ENCODE peak calls at places on chromosome 17, in seven cellular contexts. One of them, this sample, is unnamed.

GRCh38 chr17:80855968-80856862 is 135.4 kb upstream of the CHMP6 start:
- DNase-seq in cardiac muscle cell: no peak
- DNase-seq in kidney: peak
- DNase-seq in IMR-90: peak
- DNase-seq in prostate gland: no peak
- DNase-seq in fibroblast of pulmonary artery: peak
- DNase-seq in GM12864: peak
- DNase-seq in this sample: peak

GRCh38 chr17:80758793-80759673 is 214.4 kb downstream of the RPTOR start:
- DNase-seq in prostate gland: no peak
- DNase-seq in GM12864: no peak
- DNase-seq in cardiac muscle cell: no peak
- DNase-seq in fibroblast of pulmonary artery: no peak
- DNase-seq in IMR-90: peak
- DNase-seq in kidney: no peak
- DNase-seq in this sample: no peak

GRCh38 chr17:5362162-5362811 is 57.2 kb downstream of the NUP88 start:
- DNase-seq in cardiac muscle cell: no peak
- DNase-seq in prostate gland: no peak
- DNase-seq in kidney: no peak
- DNase-seq in IMR-90: no peak
- DNase-seq in GM12864: no peak
- DNase-seq in fibroblast of pulmonary artery: no peak
- DNase-seq in this sample: no peak

GRCh38 chr17:77724876-77725615 is 233.5 kb upstream of the TNRC6C start:
- DNase-seq in GM12864: peak
- DNase-seq in IMR-90: no peak
- DNase-seq in prostate gland: no peak
- DNase-seq in kidney: no peak
- DNase-seq in cardiac muscle cell: no peak
- DNase-seq in fibroblast of pulmonary artery: no peak
- DNase-seq in this sample: no peak

GRCh38 chr17:58039975-58040374 is 32.9 kb upstream of the SRSF1 start:
- DNase-seq in GM12864: no peak
- DNase-seq in prostate gland: no peak
- DNase-seq in IMR-90: no peak
- DNase-seq in fibroblast of pulmonary artery: no peak
- DNase-seq in kidney: no peak
- DNase-seq in cardiac muscle cell: no peak
- DNase-seq in this sample: no peak

GRCh38 chr17:62968445-62968923 is 2.4 kb downstream of the TANC2 start:
- DNase-seq in prostate gland: peak
- DNase-seq in cardiac muscle cell: peak
- DNase-seq in fibroblast of pulmonary artery: peak
- DNase-seq in kidney: no peak
- DNase-seq in IMR-90: peak
- DNase-seq in GM12864: peak
- DNase-seq in this sample: peak

GRCh38 chr17:7513850-7514419 is 29.8 kb downstream of the POLR2A start:
- DNase-seq in prostate gland: no peak
- DNase-seq in kidney: no peak
- DNase-seq in IMR-90: no peak
- DNase-seq in cardiac muscle cell: no peak
- DNase-seq in fibroblast of pulmonary artery: no peak
- DNase-seq in GM12864: no peak
- DNase-seq in this sample: no peak

GRCh38 chr17:3879181-3879580 is 13.7 kb downstream of the CAMKK1 start:
- DNase-seq in kidney: no peak
- DNase-seq in GM12864: no peak
- DNase-seq in IMR-90: peak
- DNase-seq in cardiac muscle cell: peak
- DNase-seq in fibroblast of pulmonary artery: peak
- DNase-seq in prostate gland: no peak
- DNase-seq in this sample: no peak

GRCh38 chr17:1975573-1975972 is 49.6 kb downstream of the RTN4RL1 start:
- DNase-seq in fibroblast of pulmonary artery: no peak
- DNase-seq in prostate gland: no peak
- DNase-seq in cardiac muscle cell: no peak
- DNase-seq in kidney: no peak
- DNase-seq in IMR-90: no peak
- DNase-seq in GM12864: no peak
- DNase-seq in this sample: no peak

GRCh38 chr17:321386-321941 is 31.1 kb downstream of the RPH3AL start:
- DNase-seq in kidney: peak
- DNase-seq in fibroblast of pulmonary artery: no peak
- DNase-seq in cardiac muscle cell: peak
- DNase-seq in GM12864: no peak
- DNase-seq in IMR-90: no peak
- DNase-seq in prostate gland: no peak
- DNase-seq in this sample: no peak

GRCh38 chr17:62906881-62907280 is 59.2 kb upstream of the TANC2 start:
- DNase-seq in cardiac muscle cell: no peak
- DNase-seq in kidney: no peak
- DNase-seq in IMR-90: no peak
- DNase-seq in fibroblast of pulmonary artery: no peak
- DNase-seq in GM12864: no peak
- DNase-seq in prostate gland: no peak
- DNase-seq in this sample: no peak

GRCh38 chr17:2468270-2468669 is 43.4 kb downstream of the METTL16 start:
- DNase-seq in fibroblast of pulmonary artery: peak
- DNase-seq in prostate gland: no peak
- DNase-seq in IMR-90: peak
- DNase-seq in kidney: no peak
- DNase-seq in GM12864: no peak
- DNase-seq in cardiac muscle cell: no peak
- DNase-seq in this sample: no peak

DNA sequence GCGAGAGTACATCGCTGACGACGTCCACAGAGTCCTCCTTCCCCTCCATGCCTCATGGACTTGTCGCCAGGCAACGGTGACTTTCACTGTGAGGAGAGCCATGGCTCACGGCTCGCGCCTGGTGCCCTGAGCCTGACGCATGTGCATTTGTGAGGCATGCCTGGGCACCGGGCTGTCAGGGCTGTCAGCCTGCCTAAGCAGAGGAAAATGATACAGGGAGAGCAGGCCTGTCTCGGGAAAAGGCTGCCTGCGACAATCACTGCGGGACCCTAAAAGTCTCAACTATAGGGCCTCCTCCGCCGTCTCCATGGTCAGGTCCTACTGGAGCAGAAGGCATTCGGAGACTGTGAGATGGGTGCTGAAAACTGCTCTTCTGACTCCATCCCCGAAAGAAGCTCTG is 135.5 kb upstream of the WSB1 start:
- DNase-seq in cardiac muscle cell: no peak
- DNase-seq in kidney: peak
- DNase-seq in prostate gland: no peak
- DNase-seq in GM12864: no peak
- DNase-seq in IMR-90: no peak
- DNase-seq in fibroblast of pulmonary artery: no peak
- DNase-seq in this sample: peak
- TF ChIP-seq CTCF in cardiac muscle cell: no peak
- TF ChIP-seq CTCF in kidney: no peak
- TF ChIP-seq CTCF in prostate gland: no peak
- TF ChIP-seq CTCF in GM12864: no peak
- TF ChIP-seq CTCF in IMR-90: no peak
- TF ChIP-seq CTCF in fibroblast of pulmonary artery: no peak
- TF ChIP-seq CTCF in this sample: no peak

GRCh38 chr17:82214012-82214628 is 1.5 kb upstream of the CCDC57 start:
- DNase-seq in prostate gland: no peak
- DNase-seq in GM12864: no peak
- DNase-seq in kidney: peak
- DNase-seq in IMR-90: no peak
- DNase-seq in cardiac muscle cell: no peak
- DNase-seq in fibroblast of pulmonary artery: no peak
- DNase-seq in this sample: no peak

GRCh38 chr17:82215972-82216300 is 3.3 kb upstream of the CCDC57 start:
- DNase-seq in IMR-90: no peak
- DNase-seq in GM12864: no peak
- DNase-seq in kidney: no peak
- DNase-seq in prostate gland: no peak
- DNase-seq in cardiac muscle cell: no peak
- DNase-seq in fibroblast of pulmonary artery: no peak
- DNase-seq in this sample: no peak

GRCh38 chr17:82215095-82215971 is 2.7 kb upstream of the CCDC57 start:
- DNase-seq in GM12864: no peak
- DNase-seq in cardiac muscle cell: no peak
- DNase-seq in IMR-90: no peak
- DNase-seq in kidney: peak
- DNase-seq in prostate gland: no peak
- DNase-seq in fibroblast of pulmonary artery: no peak
- DNase-seq in this sample: peak

GRCh38 chr17:82213251-82214011 is 789 bp upstream of the CCDC57 start:
- DNase-seq in fibroblast of pulmonary artery: peak
- DNase-seq in prostate gland: no peak
- DNase-seq in kidney: peak
- DNase-seq in GM12864: no peak
- DNase-seq in IMR-90: peak
- DNase-seq in cardiac muscle cell: peak
- DNase-seq in this sample: peak

GRCh38 chr17:82212331-82213250 is at the start of gene CCDC57:
- DNase-seq in GM12864: no peak
- DNase-seq in prostate gland: peak
- DNase-seq in kidney: peak
- DNase-seq in fibroblast of pulmonary artery: peak
- DNase-seq in IMR-90: peak
- DNase-seq in cardiac muscle cell: peak
- DNase-seq in this sample: peak
- TF ChIP-seq CTCF in GM12864: no peak
- TF ChIP-seq CTCF in prostate gland: no peak
- TF ChIP-seq CTCF in kidney: no peak
- TF ChIP-seq CTCF in fibroblast of pulmonary artery: no peak
- TF ChIP-seq CTCF in IMR-90: no peak
- TF ChIP-seq CTCF in cardiac muscle cell: no peak
- TF ChIP-seq CTCF in this sample: no peak

GRCh38 chr17:32846143-32846542 is 30.8 kb downstream of the MYO1D start:
- DNase-seq in fibroblast of pulmonary artery: no peak
- DNase-seq in cardiac muscle cell: no peak
- DNase-seq in prostate gland: no peak
- DNase-seq in kidney: no peak
- DNase-seq in GM12864: no peak
- DNase-seq in IMR-90: no peak
- DNase-seq in this sample: no peak

GRCh38 chr17:32836527-32836926 is 40.4 kb downstream of the MYO1D start:
- DNase-seq in cardiac muscle cell: no peak
- DNase-seq in fibroblast of pulmonary artery: no peak
- DNase-seq in kidney: no peak
- DNase-seq in GM12864: no peak
- DNase-seq in IMR-90: no peak
- DNase-seq in prostate gland: no peak
- DNase-seq in this sample: no peak

GRCh38 chr17:32835291-32835761 is 41.6 kb downstream of the MYO1D start:
- DNase-seq in prostate gland: no peak
- DNase-seq in IMR-90: no peak
- DNase-seq in cardiac muscle cell: no peak
- DNase-seq in kidney: no peak
- DNase-seq in GM12864: no peak
- DNase-seq in fibroblast of pulmonary artery: no peak
- DNase-seq in this sample: peak

GRCh38 chr17:32840241-32840640 is 36.7 kb downstream of the MYO1D start:
- DNase-seq in cardiac muscle cell: no peak
- DNase-seq in kidney: no peak
- DNase-seq in IMR-90: no peak
- DNase-seq in prostate gland: no peak
- DNase-seq in fibroblast of pulmonary artery: no peak
- DNase-seq in GM12864: no peak
- DNase-seq in this sample: no peak
- TF ChIP-seq CTCF in cardiac muscle cell: no peak
- TF ChIP-seq CTCF in kidney: no peak
- TF ChIP-seq CTCF in IMR-90: no peak
- TF ChIP-seq CTCF in prostate gland: no peak
- TF ChIP-seq CTCF in fibroblast of pulmonary artery: no peak
- TF ChIP-seq CTCF in GM12864: no peak
- TF ChIP-seq CTCF in this sample: no peak

DNA sequence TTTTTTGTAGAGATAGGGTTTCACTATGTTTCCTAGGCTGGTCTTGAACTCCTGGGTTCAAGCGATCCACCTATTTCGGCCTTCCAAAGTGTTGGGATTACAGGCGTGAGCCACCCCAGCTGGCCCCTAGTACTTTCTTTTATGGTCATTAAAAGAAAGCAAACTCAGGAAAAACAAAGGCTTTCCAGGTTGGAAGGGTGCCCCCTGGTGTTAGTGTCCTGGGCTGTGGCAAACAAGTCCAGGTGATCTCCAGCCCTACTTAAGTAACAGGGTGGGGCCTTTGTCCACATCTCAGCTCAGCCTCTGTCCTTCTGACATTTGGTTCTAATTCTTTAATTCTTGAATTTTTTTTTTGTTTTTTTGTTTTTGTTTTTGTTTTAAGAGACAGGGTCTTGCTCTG is 6.9 kb downstream of the IGFBP4 start:
- DNase-seq in fibroblast of pulmonary artery: peak
- DNase-seq in prostate gland: no peak
- DNase-seq in IMR-90: peak
- DNase-seq in GM12864: no peak
- DNase-seq in cardiac muscle cell: no peak
- DNase-seq in kidney: no peak
- DNase-seq in this sample: peak
- TF ChIP-seq CTCF in fibroblast of pulmonary artery: peak
- TF ChIP-seq CTCF in prostate gland: no peak
- TF ChIP-seq CTCF in IMR-90: peak
- TF ChIP-seq CTCF in GM12864: peak
- TF ChIP-seq CTCF in cardiac muscle cell: peak
- TF ChIP-seq CTCF in kidney: peak
- TF ChIP-seq CTCF in this sample: peak

GRCh38 chr17:61729690-61730268 is 133.5 kb downstream of the BRIP1 start:
- DNase-seq in prostate gland: no peak
- DNase-seq in cardiac muscle cell: no peak
- DNase-seq in fibroblast of pulmonary artery: no peak
- DNase-seq in kidney: no peak
- DNase-seq in GM12864: no peak
- DNase-seq in IMR-90: peak
- DNase-seq in this sample: no peak
- TF ChIP-seq CTCF in prostate gland: no peak
- TF ChIP-seq CTCF in cardiac muscle cell: no peak
- TF ChIP-seq CTCF in fibroblast of pulmonary artery: no peak
- TF ChIP-seq CTCF in kidney: no peak
- TF ChIP-seq CTCF in GM12864: no peak
- TF ChIP-seq CTCF in IMR-90: peak
- TF ChIP-seq CTCF in this sample: no peak

GRCh38 chr17:10420811-10421210 is 939 bp downstream of the MYH8 start:
- DNase-seq in kidney: no peak
- DNase-seq in fibroblast of pulmonary artery: no peak
- DNase-seq in GM12864: no peak
- DNase-seq in prostate gland: no peak
- DNase-seq in IMR-90: no peak
- DNase-seq in cardiac muscle cell: no peak
- DNase-seq in this sample: no peak
- TF ChIP-seq CTCF in kidney: no peak
- TF ChIP-seq CTCF in fibroblast of pulmonary artery: no peak
- TF ChIP-seq CTCF in GM12864: no peak
- TF ChIP-seq CTCF in prostate gland: no peak
- TF ChIP-seq CTCF in IMR-90: no peak
- TF ChIP-seq CTCF in cardiac muscle cell: no peak
- TF ChIP-seq CTCF in this sample: no peak

DNA sequence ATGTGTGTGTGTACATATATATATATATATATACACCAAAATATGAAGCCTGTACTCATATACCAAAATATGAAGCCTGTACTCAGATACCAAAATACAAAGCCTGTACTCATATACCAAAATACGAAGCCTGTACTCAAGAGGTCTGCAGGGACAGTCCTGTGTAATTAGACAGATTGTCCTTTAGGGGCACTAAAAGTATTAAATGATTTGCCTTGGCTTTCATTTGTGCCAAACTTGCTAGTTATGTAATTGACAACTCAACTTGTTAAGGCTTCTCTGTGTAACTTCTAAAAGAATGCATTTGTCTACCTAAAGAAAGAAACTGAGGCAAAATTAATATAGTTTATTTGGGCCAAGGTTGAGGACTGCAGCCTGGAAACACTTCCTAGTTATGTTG is 30.8 kb upstream of the DHX40 start:
- DNase-seq in cardiac muscle cell: no peak
- DNase-seq in fibroblast of pulmonary artery: peak
- DNase-seq in IMR-90: no peak
- DNase-seq in kidney: no peak
- DNase-seq in GM12864: no peak
- DNase-seq in prostate gland: no peak
- DNase-seq in this sample: no peak
- TF ChIP-seq CTCF in cardiac muscle cell: no peak
- TF ChIP-seq CTCF in fibroblast of pulmonary artery: peak
- TF ChIP-seq CTCF in IMR-90: no peak
- TF ChIP-seq CTCF in kidney: no peak
- TF ChIP-seq CTCF in GM12864: peak
- TF ChIP-seq CTCF in prostate gland: no peak
- TF ChIP-seq CTCF in this sample: no peak